ENCODE peak calls at places on chromosomes 16 and 17, in eight cellular contexts. One of them, this sample, is unnamed. For H3K4me1, the result is how much of the 10 kb centered on the place peaks cover.

GRCh38 chr16:51524555-51525373 is 373.7 kb upstream of the SALL1 start:
- DNase-seq in heart left ventricle: no peak
- DNase-seq in A549: peak
- DNase-seq in body of pancreas: peak
- DNase-seq in tibial nerve: no peak
- DNase-seq in sigmoid colon: no peak
- DNase-seq in adrenal gland: peak
- DNase-seq in Peyer's patch: no peak
- DNase-seq in this sample: peak

GRCh38 chr17:76527430-76528111 is 9.9 kb downstream of the CYGB start:
- DNase-seq in heart left ventricle: peak
- DNase-seq in A549: no peak
- DNase-seq in body of pancreas: peak
- DNase-seq in tibial nerve: peak
- DNase-seq in sigmoid colon: peak
- DNase-seq in adrenal gland: peak
- DNase-seq in Peyer's patch: peak
- DNase-seq in this sample: peak

GRCh38 chr17:4947010-4947410 is 1.3 kb downstream of the PFN1 start:
- DNase-seq in heart left ventricle: no peak
- DNase-seq in A549: peak
- DNase-seq in body of pancreas: no peak
- DNase-seq in tibial nerve: no peak
- DNase-seq in sigmoid colon: peak
- DNase-seq in adrenal gland: no peak
- DNase-seq in Peyer's patch: no peak
- DNase-seq in this sample: no peak

GRCh38 chr16:8026450-8026849 is 563.9 kb downstream of the TMEM114 start:
- DNase-seq in heart left ventricle: no peak
- DNase-seq in A549: no peak
- DNase-seq in body of pancreas: no peak
- DNase-seq in tibial nerve: no peak
- DNase-seq in sigmoid colon: no peak
- DNase-seq in adrenal gland: no peak
- DNase-seq in Peyer's patch: no peak
- DNase-seq in this sample: no peak

GRCh38 chr17:72603346-72604242 is 482.8 kb downstream of the SOX9 start:
- DNase-seq in heart left ventricle: no peak
- DNase-seq in A549: peak
- DNase-seq in body of pancreas: no peak
- DNase-seq in tibial nerve: peak
- DNase-seq in sigmoid colon: no peak
- DNase-seq in adrenal gland: no peak
- DNase-seq in Peyer's patch: no peak
- DNase-seq in this sample: no peak

GRCh38 chr17:37438141-37438540 is 31.5 kb downstream of the TADA2A start:
- DNase-seq in heart left ventricle: no peak
- DNase-seq in A549: peak
- DNase-seq in body of pancreas: no peak
- DNase-seq in tibial nerve: no peak
- DNase-seq in sigmoid colon: no peak
- DNase-seq in adrenal gland: no peak
- DNase-seq in Peyer's patch: no peak
- DNase-seq in this sample: peak

GRCh38 chr16:14418795-14419225 is 211.2 kb downstream of the PARN start:
- DNase-seq in heart left ventricle: peak
- DNase-seq in A549: no peak
- DNase-seq in body of pancreas: peak
- DNase-seq in tibial nerve: no peak
- DNase-seq in sigmoid colon: peak
- DNase-seq in adrenal gland: no peak
- DNase-seq in Peyer's patch: no peak
- DNase-seq in this sample: no peak

GRCh38 chr17:67216544-67217320 is 28.3 kb downstream of the HELZ start:
- DNase-seq in heart left ventricle: no peak
- DNase-seq in A549: no peak
- DNase-seq in body of pancreas: no peak
- DNase-seq in tibial nerve: no peak
- DNase-seq in sigmoid colon: no peak
- DNase-seq in adrenal gland: no peak
- DNase-seq in Peyer's patch: no peak
- DNase-seq in this sample: no peak

GRCh38 chr17:28344011-28344410 is 8.4 kb downstream of the TNFAIP1 start:
- DNase-seq in heart left ventricle: no peak
- DNase-seq in A549: no peak
- DNase-seq in body of pancreas: no peak
- DNase-seq in tibial nerve: no peak
- DNase-seq in sigmoid colon: no peak
- DNase-seq in adrenal gland: no peak
- DNase-seq in Peyer's patch: no peak
- DNase-seq in this sample: no peak

GRCh38 chr17:72151565-72152391 is 31.0 kb downstream of the SOX9 start:
- DNase-seq in heart left ventricle: peak
- DNase-seq in A549: peak
- DNase-seq in body of pancreas: peak
- DNase-seq in tibial nerve: no peak
- DNase-seq in sigmoid colon: no peak
- DNase-seq in adrenal gland: peak
- DNase-seq in Peyer's patch: no peak
- DNase-seq in this sample: peak

GRCh38 chr17:16040710-16041251 is 41.2 kb downstream of the TTC19 start:
- DNase-seq in heart left ventricle: no peak
- DNase-seq in A549: no peak
- DNase-seq in body of pancreas: peak
- DNase-seq in tibial nerve: no peak
- DNase-seq in sigmoid colon: no peak
- DNase-seq in adrenal gland: peak
- DNase-seq in Peyer's patch: no peak
- DNase-seq in this sample: no peak

GRCh38 chr17:55089955-55090573 is 121.5 kb downstream of the STXBP4 start:
- DNase-seq in heart left ventricle: no peak
- DNase-seq in A549: peak
- DNase-seq in body of pancreas: no peak
- DNase-seq in tibial nerve: no peak
- DNase-seq in sigmoid colon: no peak
- DNase-seq in adrenal gland: no peak
- DNase-seq in Peyer's patch: peak
- DNase-seq in this sample: peak

DNA sequence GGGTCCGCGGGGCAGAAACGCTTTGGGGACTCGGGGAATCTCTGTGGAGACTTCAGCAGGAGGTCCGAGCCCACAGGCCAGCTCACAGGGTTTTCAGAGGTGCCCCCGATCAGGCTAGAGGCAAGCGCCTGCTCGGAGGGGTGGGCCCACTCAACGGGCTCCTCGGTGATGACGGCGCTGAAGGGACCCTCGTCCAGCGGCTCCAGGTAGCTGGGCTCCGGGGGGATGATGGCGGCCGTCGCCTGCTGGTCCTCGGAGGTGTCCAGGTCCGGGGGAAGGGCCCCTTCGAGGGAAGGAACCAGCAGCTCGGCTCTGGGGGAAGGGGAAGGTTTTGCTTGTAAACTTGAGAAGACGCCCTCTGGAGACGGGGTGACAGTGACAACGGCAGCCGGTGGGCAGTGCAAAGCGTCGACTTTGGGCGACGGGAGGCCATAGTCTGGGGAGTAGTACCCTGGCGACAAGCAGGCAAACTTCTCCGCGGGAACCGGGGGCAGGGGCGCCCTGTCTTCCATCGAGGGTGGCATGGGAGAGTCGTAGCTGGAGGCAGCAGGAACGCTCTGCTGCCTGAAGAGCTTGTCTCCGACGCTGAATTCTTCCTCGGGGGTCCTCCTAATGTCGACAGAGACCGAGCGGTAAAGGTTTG is 63.2 kb downstream of the ZNF778 start:
- DNase-seq in heart left ventricle: no peak
- DNase-seq in A549: no peak
- DNase-seq in body of pancreas: no peak
- DNase-seq in tibial nerve: no peak
- DNase-seq in sigmoid colon: no peak
- DNase-seq in adrenal gland: no peak
- DNase-seq in Peyer's patch: no peak
- DNase-seq in this sample: no peak
- H3K4me1 ChIP-seq in heart left ventricle: under half
- H3K4me1 ChIP-seq in A549: under half
- H3K4me1 ChIP-seq in body of pancreas: under half
- H3K4me1 ChIP-seq in tibial nerve: under half
- H3K4me1 ChIP-seq in sigmoid colon: under half
- H3K4me1 ChIP-seq in adrenal gland: under half
- H3K4me1 ChIP-seq in Peyer's patch: under half
- H3K4me1 ChIP-seq in this sample: under half

GRCh38 chr16:1781254-1781653 is 1.1 kb downstream of the SPSB3 start:
- DNase-seq in heart left ventricle: no peak
- DNase-seq in A549: no peak
- DNase-seq in body of pancreas: no peak
- DNase-seq in tibial nerve: no peak
- DNase-seq in sigmoid colon: no peak
- DNase-seq in adrenal gland: peak
- DNase-seq in Peyer's patch: no peak
- DNase-seq in this sample: no peak

GRCh38 chr16:1784977-1785845 is 2.5 kb downstream of the NUBP2 start:
- DNase-seq in heart left ventricle: peak
- DNase-seq in A549: no peak
- DNase-seq in body of pancreas: peak
- DNase-seq in tibial nerve: no peak
- DNase-seq in sigmoid colon: no peak
- DNase-seq in adrenal gland: peak
- DNase-seq in Peyer's patch: no peak
- DNase-seq in this sample: no peak

GRCh38 chr16:1781758-1782407 is 488 bp downstream of the SPSB3 start:
- DNase-seq in heart left ventricle: no peak
- DNase-seq in A549: no peak
- DNase-seq in body of pancreas: peak
- DNase-seq in tibial nerve: no peak
- DNase-seq in sigmoid colon: no peak
- DNase-seq in adrenal gland: peak
- DNase-seq in Peyer's patch: no peak
- DNase-seq in this sample: peak

GRCh38 chr16:1780677-1781072 is 1.7 kb downstream of the SPSB3 start:
- DNase-seq in heart left ventricle: no peak
- DNase-seq in A549: no peak
- DNase-seq in body of pancreas: no peak
- DNase-seq in tibial nerve: no peak
- DNase-seq in sigmoid colon: no peak
- DNase-seq in adrenal gland: peak
- DNase-seq in Peyer's patch: no peak
- DNase-seq in this sample: no peak

GRCh38 chr16:1782408-1783247 is at the start of the genes NUBP2 and SPSB3:
- DNase-seq in heart left ventricle: peak
- DNase-seq in A549: peak
- DNase-seq in body of pancreas: peak
- DNase-seq in tibial nerve: peak
- DNase-seq in sigmoid colon: peak
- DNase-seq in adrenal gland: peak
- DNase-seq in Peyer's patch: peak
- DNase-seq in this sample: peak
- TF ChIP-seq POLR2A in heart left ventricle: peak
- TF ChIP-seq POLR2A in A549: peak
- TF ChIP-seq POLR2A in body of pancreas: peak
- TF ChIP-seq POLR2A in tibial nerve: peak
- TF ChIP-seq POLR2A in sigmoid colon: no peak
- TF ChIP-seq POLR2A in adrenal gland: peak
- TF ChIP-seq POLR2A in Peyer's patch: peak
- TF ChIP-seq POLR2A in this sample: no peak

DNA sequence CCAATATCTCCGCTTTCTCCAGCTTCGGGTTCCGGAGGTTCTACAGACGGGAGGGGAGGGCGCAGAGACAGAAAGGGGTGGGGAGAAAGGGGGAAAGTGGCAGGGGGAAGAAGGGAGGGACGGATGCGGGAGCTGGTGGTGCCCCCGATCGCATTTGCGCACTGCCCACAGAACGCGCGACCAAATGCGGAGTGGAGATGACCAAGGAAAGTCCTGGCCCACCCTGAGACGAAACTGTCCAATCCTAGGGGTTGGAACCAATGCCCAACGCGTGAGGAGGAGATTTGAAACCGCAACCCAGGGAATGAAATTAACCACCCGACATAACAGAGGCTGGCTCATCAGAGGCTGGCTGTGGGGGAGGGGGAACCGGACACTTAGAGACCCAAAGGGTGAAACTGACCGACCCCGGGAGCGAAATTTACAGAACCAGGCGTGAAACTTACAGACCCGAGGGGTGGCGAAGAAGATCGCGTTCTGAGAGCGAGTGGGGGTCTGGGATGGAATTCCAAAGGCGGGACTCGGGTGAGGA is 1.4 kb downstream of the HES7 start:
- DNase-seq in heart left ventricle: no peak
- DNase-seq in A549: peak
- DNase-seq in body of pancreas: peak
- DNase-seq in tibial nerve: no peak
- DNase-seq in sigmoid colon: no peak
- DNase-seq in adrenal gland: no peak
- DNase-seq in Peyer's patch: no peak
- DNase-seq in this sample: no peak
- H3K4me1 ChIP-seq in heart left ventricle: half or more
- H3K4me1 ChIP-seq in A549: under half
- H3K4me1 ChIP-seq in body of pancreas: half or more
- H3K4me1 ChIP-seq in tibial nerve: under half
- H3K4me1 ChIP-seq in sigmoid colon: under half
- H3K4me1 ChIP-seq in adrenal gland: half or more
- H3K4me1 ChIP-seq in Peyer's patch: half or more
- H3K4me1 ChIP-seq in this sample: half or more

GRCh38 chr17:48929812-48930165 is 14.9 kb downstream of the SNF8 start:
- DNase-seq in heart left ventricle: no peak
- DNase-seq in A549: no peak
- DNase-seq in body of pancreas: no peak
- DNase-seq in tibial nerve: no peak
- DNase-seq in sigmoid colon: no peak
- DNase-seq in adrenal gland: no peak
- DNase-seq in Peyer's patch: no peak
- DNase-seq in this sample: no peak

GRCh38 chr17:48930435-48930873 is 14.2 kb downstream of the SNF8 start:
- DNase-seq in heart left ventricle: no peak
- DNase-seq in A549: no peak
- DNase-seq in body of pancreas: no peak
- DNase-seq in tibial nerve: no peak
- DNase-seq in sigmoid colon: no peak
- DNase-seq in adrenal gland: peak
- DNase-seq in Peyer's patch: no peak
- DNase-seq in this sample: no peak

GRCh38 chr17:48927978-48928716 is 16.5 kb downstream of the SNF8 start:
- DNase-seq in heart left ventricle: no peak
- DNase-seq in A549: no peak
- DNase-seq in body of pancreas: no peak
- DNase-seq in tibial nerve: no peak
- DNase-seq in sigmoid colon: no peak
- DNase-seq in adrenal gland: no peak
- DNase-seq in Peyer's patch: no peak
- DNase-seq in this sample: no peak

GRCh38 chr17:48928876-48929811 is 15.5 kb downstream of the SNF8 start:
- DNase-seq in heart left ventricle: no peak
- DNase-seq in A549: no peak
- DNase-seq in body of pancreas: no peak
- DNase-seq in tibial nerve: no peak
- DNase-seq in sigmoid colon: no peak
- DNase-seq in adrenal gland: no peak
- DNase-seq in Peyer's patch: no peak
- DNase-seq in this sample: no peak

DNA sequence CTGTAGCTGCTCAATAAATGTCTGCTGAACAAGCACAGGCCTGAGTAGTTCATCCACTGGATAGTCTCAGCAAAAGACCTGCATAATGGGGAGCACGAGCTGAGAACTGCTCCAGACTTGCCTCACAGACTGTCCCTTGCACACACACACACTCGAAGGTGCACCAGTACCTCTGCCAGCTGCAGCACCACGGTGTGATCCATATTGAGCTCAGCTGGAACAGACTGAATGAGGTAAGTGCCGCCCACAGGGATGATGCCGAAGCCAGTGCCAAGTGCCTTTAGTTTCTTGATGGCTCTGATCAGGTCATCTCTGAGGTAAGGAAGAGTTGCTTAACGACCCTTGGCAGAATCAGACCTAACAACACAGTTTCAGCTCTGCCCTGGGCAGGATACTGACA is 11.6 kb downstream of the SNF8 start:
- DNase-seq in heart left ventricle: no peak
- DNase-seq in A549: no peak
- DNase-seq in body of pancreas: no peak
- DNase-seq in tibial nerve: no peak
- DNase-seq in sigmoid colon: no peak
- DNase-seq in adrenal gland: no peak
- DNase-seq in Peyer's patch: no peak
- DNase-seq in this sample: no peak
- TF ChIP-seq POLR2A in heart left ventricle: no peak
- TF ChIP-seq POLR2A in A549: no peak
- TF ChIP-seq POLR2A in body of pancreas: no peak
- TF ChIP-seq POLR2A in tibial nerve: no peak
- TF ChIP-seq POLR2A in sigmoid colon: no peak
- TF ChIP-seq POLR2A in adrenal gland: no peak
- TF ChIP-seq POLR2A in Peyer's patch: no peak
- TF ChIP-seq POLR2A in this sample: no peak

This sample was measured in thyroid gland.